ENCODE peak calls at places on chromosomes 1 and 21, in four cellular contexts. K is GM10248, U is Calu3, W is GM23248. G is an unnamed sample.

GRCh38 chr1:2457444-2457843 is 18.6 kb upstream of the PLCH2 start:
- DNase-seq in U (no peak), K (no peak), W (no peak), G (no peak)

GRCh38 chr21:23356905-23357304 is 2250.4 kb downstream of the MRPL39 start:
- DNase-seq in U (no peak), W (no peak), K (no peak), G (no peak)

GRCh38 chr1:117022089-117022488 is 20.5 kb downstream of the CD101 start:
- DNase-seq in W (no peak), U (no peak), K (no peak), G (no peak)

GRCh38 chr1:189431437-189431836 is 1046.2 kb downstream of the BRINP3 start:
- DNase-seq in W (no peak), K (no peak), U (no peak), G (peak)

GRCh38 chr1:143660354-143660941 is 311.3 kb downstream of the FAM72C start:
- DNase-seq in W (no peak), U (no peak), K (no peak), G (no peak)

GRCh38 chr1:119884700-119885099 is 11.6 kb downstream of the ADAM30 start:
- DNase-seq in K (no peak), U (no peak), W (peak), G (no peak)

GRCh38 chr21:41112740-41113692 is 54.9 kb upstream of the BACE2 start:
- DNase-seq in K (no peak), U (no peak), W (peak), G (peak)

GRCh38 chr1:36366091-36366661 is 19.5 kb downstream of the STK40 start:
- DNase-seq in U (no peak), K (no peak), W (peak), G (no peak)

GRCh38 chr1:179506199-179506598 is 69.5 kb downstream of the NPHS2 start:
- DNase-seq in U (no peak), W (no peak), K (no peak), G (no peak)

GRCh38 chr1:16076871-16077250 is 3.4 kb upstream of the FAM131C start:
- DNase-seq in U (peak), K (no peak), W (peak), G (peak)

GRCh38 chr21:25967566-25968438 is 202.8 kb downstream of the APP start:
- DNase-seq in W (no peak), U (no peak), K (peak), G (no peak)

GRCh38 chr1:36133484-36133883 is 8.5 kb upstream of the COL8A2 start:
- DNase-seq in W (peak), K (no peak), U (peak), G (peak)

GRCh38 chr1:94011709-94012590 is 102.7 kb upstream of the GCLM start:
- DNase-seq in W (no peak), U (no peak), K (no peak), G (no peak)

GRCh38 chr1:234553241-234554156 is 56.5 kb downstream of the IRF2BP2 start:
- DNase-seq in K (no peak), W (peak), U (no peak), G (peak)

GRCh38 chr1:208475951-208476824 is 232.0 kb upstream of the PLXNA2 start:
- DNase-seq in K (no peak), U (no peak), W (peak), G (peak)

G was measured in RPMI7951.